ENCODE peak calls at places on chromosome 15, in seven cellular contexts. E, X, Z, D, V, A and K are unnamed samples.

GRCh38 chr15:71294636-71295241 is 179.5 kb downstream of the THSD4 start:
- DNase-seq in Z (peak; percentile 97), X (no peak), A (no peak), D (peak; percentile 89), V (peak; percentile 97), E (peak; percentile 78), K (peak; percentile 84)

GRCh38 chr15:39511915-39512260 is 69.0 kb upstream of the THBS1 start:
- DNase-seq in A (no peak), Z (peak; percentile 48), V (no peak), E (no peak), X (no peak), D (peak; percentile 80), K (no peak)

GRCh38 chr15:75063338-75063737 is 39.9 kb downstream of the PPCDC start:
- DNase-seq in E (no peak), X (no peak), Z (peak; percentile 74), D (peak; percentile 32), V (no peak), A (no peak), K (no peak)

GRCh38 chr15:28125673-28126651 is 26.8 kb upstream of the OCA2 start:
- DNase-seq in Z (peak; percentile 24), X (peak; percentile 81), D (peak; percentile 66), A (peak; percentile 78), E (no peak), V (peak; percentile 74), K (peak; percentile 33)

GRCh38 chr15:39919396-39919739 is 698 bp downstream of the GPR176 start:
- DNase-seq in X (peak; percentile 36), Z (no peak), E (no peak), V (no peak), D (no peak), A (peak; percentile 54), K (no peak)

GRCh38 chr15:36887214-36888017 is 212.9 kb downstream of the MEIS2 start:
- DNase-seq in A (peak; percentile 66), V (no peak), X (peak; percentile 64), Z (peak; percentile 59), E (no peak), D (peak; percentile 23), K (no peak)

GRCh38 chr15:74722591-74722990 is 2.7 kb downstream of the CYP1A1 start:
- DNase-seq in Z (no peak), X (no peak), A (no peak), V (no peak), E (no peak), D (no peak), K (no peak)

GRCh38 chr15:65409284-65409631 is 13.5 kb downstream of the IGDCC4 start:
- DNase-seq in A (no peak), X (no peak), E (no peak), D (peak; percentile 93), V (peak; percentile 71), Z (peak; percentile 100), K (no peak)

GRCh38 chr15:78915341-78916087 is 29.3 kb downstream of the CTSH start:
- DNase-seq in D (peak; percentile 52), Z (peak; percentile 25), X (no peak), V (no peak), A (no peak), E (no peak), K (no peak)

GRCh38 chr15:76866716-76867321 is 38.3 kb downstream of the SCAPER start:
- DNase-seq in Z (peak; percentile 18), D (peak; percentile 63), V (peak; percentile 61), X (peak; percentile 43), E (peak; percentile 2), A (peak; percentile 37), K (peak; percentile 16)

GRCh38 chr15:62928242-62928995 is 114.1 kb upstream of the TPM1 start:
- DNase-seq in Z (peak; percentile 100), E (no peak), X (no peak), A (no peak), V (peak; percentile 6), D (peak; percentile 99), K (no peak)

GRCh38 chr15:59917504-59918157 is 86.5 kb upstream of the FOXB1 start:
- DNase-seq in E (peak; percentile 78), X (peak; percentile 95), V (peak; percentile 77), A (peak; percentile 89), Z (peak; percentile 12), D (peak; percentile 62), K (peak; percentile 22)

GRCh38 chr15:44620081-44620480 is 43.4 kb downstream of the SPG11 start:
- DNase-seq in D (no peak), Z (no peak), V (no peak), X (no peak), A (no peak), E (no peak), K (no peak)

GRCh38 chr15:90887037-90887481 is 2.8 kb downstream of the FES start:
- DNase-seq in V (no peak), E (no peak), A (no peak), X (no peak), D (no peak), Z (no peak), K (no peak)

GRCh38 chr15:59250249-59250648 is 43.6 kb downstream of the LDHAL6B start:
- DNase-seq in X (no peak), A (no peak), D (no peak), E (no peak), Z (no peak), V (no peak), K (no peak)

GRCh38 chr15:75646944-75647364 is 758 bp upstream of the SNX33 start:
- DNase-seq in D (no peak), A (peak; percentile 46), E (no peak), Z (no peak), X (peak; percentile 32), V (peak; percentile 19), K (no peak)

GRCh38 chr15:77577350-77577749 is 55.4 kb downstream of the LINGO1 start:
- DNase-seq in X (no peak), V (no peak), A (peak; percentile 66), D (no peak), Z (no peak), E (no peak), K (no peak)

GRCh38 chr15:70495988-70496387 is 267.4 kb downstream of the UACA start:
- DNase-seq in E (no peak), X (no peak), D (no peak), V (no peak), A (no peak), Z (no peak), K (no peak)

GRCh38 chr15:58203537-58203936 is 65.4 kb downstream of the AQP9 start:
- DNase-seq in D (peak; percentile 98), A (no peak), X (no peak), V (no peak), E (no peak), Z (peak; percentile 94), K (no peak)

GRCh38 chr15:29952245-29952644 is 130.0 kb upstream of the TJP1 start:
- DNase-seq in E (no peak), X (no peak), Z (no peak), V (no peak), A (peak; percentile 40), D (no peak), K (no peak)

GRCh38 chr15:57821826-57822225 is 115.3 kb downstream of the POLR2M start:
- DNase-seq in X (no peak), D (no peak), Z (no peak), E (no peak), V (no peak), A (no peak), K (no peak)

GRCh38 chr15:84079885-84080777 is 155.4 kb upstream of the GOLGA6L4 start:
- DNase-seq in A (peak; percentile 84), D (peak; percentile 28), X (peak; percentile 85), V (no peak), Z (peak; percentile 26), E (no peak), K (no peak)
- TF ChIP-seq EZH2 in A (peak; percentile 64), D (no peak), X (no peak), V (no peak), Z (peak; percentile 73), E (no peak), K (no peak)

GRCh38 chr15:89416339-89417183 is 79.8 kb downstream of the RHCG start:
- DNase-seq in V (peak; percentile 77), X (peak; percentile 97), D (peak; percentile 83), E (peak; percentile 60), Z (peak; percentile 7), A (peak; percentile 90), K (peak; percentile 71)
- TF ChIP-seq EZH2 in V (no peak), X (peak; percentile 40), D (peak; percentile 38), E (no peak), Z (no peak), A (peak; percentile 82), K (no peak)

DNA sequence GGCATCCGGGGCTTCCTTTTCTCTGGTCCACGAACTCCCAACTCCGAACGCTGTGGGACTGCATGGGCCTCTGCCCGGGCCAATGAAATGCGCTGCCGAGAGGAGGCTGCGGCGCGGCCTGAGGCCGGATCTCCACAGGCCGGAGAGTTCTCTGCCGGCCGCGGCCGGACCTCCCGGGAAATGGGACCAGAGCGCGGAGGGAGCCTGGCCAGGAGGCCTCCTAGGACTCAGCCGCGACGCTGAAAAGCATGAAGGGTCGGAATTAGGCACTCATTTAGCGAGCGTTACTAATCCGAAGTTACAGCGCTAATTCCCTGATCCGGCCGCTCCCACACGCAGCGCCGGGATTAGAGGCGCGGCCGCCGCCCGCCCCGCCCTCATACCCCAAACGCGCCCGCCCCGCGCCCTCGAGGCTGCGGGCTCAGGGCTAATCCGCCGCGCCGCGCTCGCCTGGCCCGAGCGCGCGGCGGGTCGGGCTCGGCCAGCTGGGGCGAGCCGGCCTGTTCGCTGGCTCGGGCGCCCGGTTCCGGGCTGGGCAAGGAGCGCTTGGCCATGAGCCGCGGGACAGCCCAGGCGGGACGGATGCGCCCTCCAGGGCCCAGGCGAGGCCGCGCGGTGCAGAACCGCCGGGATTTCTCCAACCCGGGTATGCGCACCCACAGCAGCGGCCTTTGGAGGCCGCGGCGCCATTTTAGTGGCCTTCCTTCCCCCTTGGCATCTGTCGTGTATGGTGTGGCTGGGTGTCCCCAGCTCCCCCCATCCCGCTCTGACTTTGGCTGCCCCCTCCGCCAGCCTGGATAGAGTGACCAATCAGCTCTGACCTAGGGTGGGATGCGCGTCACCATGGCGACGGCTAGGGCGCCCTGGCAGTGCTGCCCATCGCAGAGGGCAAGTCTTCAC is 36.8 kb upstream of the POLG start:
- DNase-seq in A (peak; percentile 96), Z (no peak), X (peak; percentile 59), V (no peak), E (no peak), D (peak; percentile 33), K (no peak)
- TF ChIP-seq EZH2 in A (peak; percentile 86), Z (peak; percentile 61), X (peak; percentile 99), V (no peak), E (no peak), D (no peak), K (no peak)

DNA sequence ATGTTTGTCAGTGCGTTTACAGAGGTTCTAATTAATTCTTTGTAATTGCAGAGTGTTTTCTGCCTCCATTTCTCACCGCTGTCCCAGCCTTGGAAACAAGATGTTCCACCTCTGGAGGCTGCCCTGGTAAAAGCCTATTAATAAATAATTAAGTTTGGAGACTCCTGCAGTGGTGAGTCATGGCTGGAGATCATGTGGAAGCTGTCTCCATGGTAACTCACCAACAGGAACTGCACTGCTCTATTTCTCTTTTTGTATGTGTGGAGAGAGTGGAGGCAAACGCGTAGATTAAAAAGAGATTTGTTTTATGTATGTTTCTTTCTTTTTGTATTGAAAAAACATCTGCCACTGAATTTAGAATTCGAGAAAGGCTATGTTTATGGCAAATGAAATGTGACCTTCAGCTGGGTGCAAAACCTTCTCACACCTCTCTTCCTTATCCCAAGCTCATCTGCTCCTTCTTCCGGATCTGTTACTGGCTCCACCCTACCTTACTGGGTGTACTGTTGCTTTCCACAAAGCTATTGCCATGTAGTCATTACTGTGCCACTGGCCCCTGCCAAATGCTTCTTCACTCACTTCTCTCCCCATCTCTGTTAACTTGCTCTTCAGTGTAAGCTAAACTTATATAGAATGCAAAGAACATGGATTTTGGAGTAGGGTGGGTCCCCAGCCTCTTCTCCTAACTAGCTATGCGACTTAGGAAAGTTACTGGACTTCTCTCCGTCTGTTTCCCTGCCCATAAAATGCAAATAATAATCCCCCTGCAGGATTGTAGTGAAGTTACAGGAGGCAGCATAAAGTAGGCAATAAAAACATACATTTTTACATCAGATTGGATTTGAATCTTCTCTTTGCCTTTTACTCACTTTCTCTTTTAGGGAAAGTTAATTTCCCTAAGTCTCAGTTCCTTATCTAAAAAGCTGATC is 778.5 kb downstream of the NTRK3 start:
- DNase-seq in D (peak; percentile 74), E (peak; percentile 9), Z (peak; percentile 87), X (peak; percentile 37), V (peak; percentile 49), A (peak; percentile 15), K (no peak)
- TF ChIP-seq EZH2 in D (no peak), E (no peak), Z (no peak), X (no peak), V (no peak), A (no peak), K (no peak)